ENCODE peak calls at places on chromosome 20, in eight cellular contexts. P is body of pancreas; G is heart left ventricle; H is Caco-2; W is CD4-positive, alpha-beta memory T cell; V is prostate gland; Z is transverse colon; U is left ventricle myocardium inferior. K is an unnamed sample.

GRCh38 chr20:52747736-52748135 is 224.4 kb upstream of the TSHZ2 start:
- DNase-seq in P (peak; percentile 12), Z (no peak), H (no peak), V (no peak), G (peak; percentile 21), W (no peak), U (no peak), K (peak; percentile 30)

GRCh38 chr20:40493071-40493470 is 196.0 kb downstream of the MAFB start:
- DNase-seq in W (no peak), Z (peak; percentile 15), H (no peak), P (peak; percentile 37), U (peak; percentile 49), G (peak; percentile 27), V (no peak), K (no peak)

GRCh38 chr20:36506253-36506652 is 35.1 kb upstream of the MYL9 start:
- DNase-seq in G (no peak), V (no peak), H (no peak), Z (no peak), W (peak; percentile 11), P (no peak), U (no peak), K (peak; percentile 60)

GRCh38 chr20:36154696-36155628 is at the start of gene EPB41L1:
- DNase-seq in V (peak; percentile 27), P (no peak), U (no peak), G (no peak), H (no peak), Z (no peak), W (no peak), K (no peak)

GRCh38 chr20:31829731-31830130 is 10.6 kb downstream of the MYLK2 start:
- DNase-seq in V (no peak), U (no peak), G (no peak), H (no peak), Z (no peak), P (no peak), W (no peak), K (peak; percentile 43)

GRCh38 chr20:46978871-46979536 is 84.4 kb downstream of the EYA2 start:
- DNase-seq in Z (no peak), H (no peak), U (peak; percentile 23), V (no peak), W (no peak), P (no peak), G (no peak), K (no peak)

GRCh38 chr20:50758469-50758868 is 27.1 kb downstream of the PARD6B start:
- DNase-seq in U (no peak), G (no peak), V (no peak), W (no peak), Z (no peak), H (peak; percentile 19), P (no peak), K (no peak)

GRCh38 chr20:12925863-12926547 is 82.8 kb upstream of the SPTLC3 start:
- DNase-seq in H (no peak), U (no peak), W (no peak), Z (no peak), P (no peak), G (no peak), V (no peak), K (no peak)

GRCh38 chr20:32329817-32330554 is 28.1 kb upstream of the ASXL1 start:
- DNase-seq in V (no peak), P (peak; percentile 37), H (no peak), Z (no peak), U (no peak), W (no peak), G (no peak), K (no peak)

GRCh38 chr20:10924628-10925266 is 250.9 kb upstream of the JAG1 start:
- DNase-seq in H (peak; percentile 43), U (no peak), W (no peak), G (no peak), P (no peak), Z (no peak), V (no peak), K (no peak)

GRCh38 chr20:17680128-17680835 is 1.8 kb downstream of the RRBP1 start:
- DNase-seq in W (no peak), V (no peak), H (peak; percentile 90), U (peak; percentile 43), P (peak; percentile 73), G (peak; percentile 42), Z (peak; percentile 75), K (no peak)

GRCh38 chr20:51487525-51488279 is 54.8 kb downstream of the NFATC2 start:
- DNase-seq in Z (no peak), V (no peak), U (no peak), H (no peak), P (no peak), G (no peak), W (no peak), K (no peak)

GRCh38 chr20:46010491-46011405 is 2.0 kb downstream of the MMP9 start:
- DNase-seq in G (no peak), U (no peak), Z (no peak), P (no peak), H (no peak), V (no peak), W (peak; percentile 60), K (peak; percentile 51)

GRCh38 chr20:13085275-13085674 is 76.5 kb downstream of the SPTLC3 start:
- DNase-seq in W (no peak), Z (no peak), H (no peak), G (no peak), U (no peak), P (no peak), V (no peak), K (no peak)

GRCh38 chr20:46255440-46256104 is 52.7 kb downstream of the CDH22 start:
- DNase-seq in P (peak; percentile 91), H (no peak), Z (peak; percentile 87), V (peak; percentile 79), U (peak; percentile 78), W (peak; percentile 24), G (peak; percentile 70), K (no peak)

GRCh38 chr20:40284611-40285010 is 404.4 kb downstream of the MAFB start:
- DNase-seq in P (no peak), U (no peak), H (no peak), V (no peak), G (no peak), W (no peak), Z (no peak), K (no peak)

GRCh38 chr20:2691663-2692035 is 931 bp upstream of the EBF4 start:
- DNase-seq in Z (no peak), V (no peak), G (no peak), P (no peak), U (no peak), W (no peak), H (no peak), K (peak; percentile 35)
- H3K4me3 ChIP-seq in Z (no peak overlapping the region), V (no peak overlapping the region), G (peak overlapping the region; percentile 83), P (no peak overlapping the region), U (peak overlapping the region; percentile 72), W (no peak overlapping the region), H (peak overlapping the region; percentile 41), K (no peak overlapping the region)

GRCh38 chr20:63718996-63719395 is 11.2 kb downstream of the ZGPAT start:
- DNase-seq in W (no peak), G (no peak), P (no peak), Z (no peak), V (no peak), H (no peak), U (no peak), K (no peak)

GRCh38 chr20:63711085-63711645 is 3.3 kb downstream of the ZGPAT start:
- DNase-seq in H (no peak), V (no peak), P (no peak), U (no peak), Z (no peak), G (no peak), W (no peak), K (no peak)

GRCh38 chr20:63709149-63709527 is 1.3 kb downstream of the ZGPAT start:
- DNase-seq in P (no peak), W (no peak), G (no peak), H (no peak), V (no peak), Z (no peak), U (no peak), K (no peak)

GRCh38 chr20:63712191-63712590 is 4.4 kb downstream of the ZGPAT start:
- DNase-seq in U (no peak), Z (no peak), P (no peak), H (no peak), G (no peak), V (no peak), W (no peak), K (no peak)

DNA sequence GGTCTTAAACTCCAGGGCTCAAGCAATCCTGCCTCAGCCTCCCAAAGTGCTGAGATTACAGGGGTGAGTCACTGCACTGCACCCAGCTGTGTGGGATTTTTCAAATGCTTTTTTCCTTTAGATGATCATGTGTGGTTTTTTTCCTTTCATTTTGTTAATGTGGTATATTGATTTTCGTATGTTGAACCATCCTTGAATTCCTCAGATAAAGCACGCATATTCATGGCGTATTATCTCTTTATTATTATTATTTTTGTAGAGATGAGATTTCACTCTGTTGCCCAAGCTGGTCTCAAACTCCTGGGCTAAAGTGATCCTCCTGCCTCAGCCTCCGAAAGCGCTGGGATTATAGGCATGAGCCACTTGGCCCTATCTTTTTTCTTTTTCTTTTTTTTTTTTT is 7.0 kb downstream of the ZGPAT start:
- DNase-seq in Z (no peak), V (no peak), G (no peak), U (no peak), P (no peak), W (no peak), H (no peak), K (no peak)
- H3K36me3 ChIP-seq in Z (peaks cover 49% of the 10 kb centered on the region), V (no peaks in the 10 kb centered on the region), G (peaks cover 25% of the 10 kb centered on the region), U (peaks cover 96% of the 10 kb centered on the region), P (peaks cover 7% of the 10 kb centered on the region), W (peaks cover 27% of the 10 kb centered on the region), H (peaks cover 13% of the 10 kb centered on the region), K (peaks cover 9% of the 10 kb centered on the region)

DNA sequence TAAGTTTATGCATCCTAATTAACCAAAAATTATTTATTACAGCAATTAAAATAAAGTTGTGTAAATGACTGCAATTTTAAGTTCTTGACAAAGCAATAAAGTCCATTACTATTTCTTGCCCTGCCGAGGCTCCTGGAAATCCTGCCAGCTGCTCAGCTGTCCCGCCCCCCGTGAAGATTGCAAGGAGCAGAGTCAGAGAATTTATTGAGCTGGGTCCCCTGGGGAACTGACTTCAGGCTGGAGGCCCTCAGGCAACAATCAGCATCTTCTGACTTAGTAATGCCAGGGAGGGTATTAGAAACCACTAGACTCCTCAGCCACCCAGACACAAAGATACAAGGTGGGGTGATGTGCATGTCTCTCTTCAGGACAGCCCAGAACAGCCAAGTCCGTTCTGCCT is 92.3 kb downstream of the EDN3 start:
- DNase-seq in H (no peak), V (no peak), G (no peak), W (no peak), Z (no peak), U (no peak), P (no peak), K (no peak)
- H3K27me3 ChIP-seq in H (no peaks in the 10 kb centered on the region), V (no peaks in the 10 kb centered on the region), G (peaks cover 29% of the 10 kb centered on the region), W (no peaks in the 10 kb centered on the region), Z (peaks cover 15% of the 10 kb centered on the region), U (peaks cover 96% of the 10 kb centered on the region), P (no peaks in the 10 kb centered on the region), K (no peaks in the 10 kb centered on the region)

DNA sequence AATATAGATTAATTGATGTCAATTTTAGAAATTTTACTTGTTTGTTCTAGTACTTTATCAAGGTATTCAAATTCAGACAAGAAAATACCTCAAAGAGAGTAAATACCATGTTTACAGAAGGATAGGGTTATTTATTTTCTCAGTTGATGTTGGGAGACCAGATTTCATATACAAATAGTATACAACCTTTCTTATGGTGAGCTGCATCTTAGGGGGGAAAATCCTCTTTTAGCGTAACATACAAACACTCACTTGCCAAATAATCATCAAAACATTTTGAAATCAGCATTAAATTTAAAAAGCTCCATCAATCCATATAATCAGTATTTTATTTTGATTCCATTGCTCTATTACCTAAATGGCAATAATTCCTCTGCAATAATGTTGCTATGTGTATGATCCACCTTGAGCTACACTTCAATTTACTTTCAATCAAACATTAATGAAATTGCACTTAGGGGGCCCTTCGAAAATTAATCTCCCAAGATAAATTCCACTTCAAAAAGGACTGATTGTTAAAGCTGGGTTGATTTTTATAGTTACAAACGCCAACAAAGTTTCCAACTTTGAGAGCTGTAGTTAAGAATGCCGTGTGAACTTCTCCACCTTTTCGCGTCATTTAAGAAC is 2.2 kb downstream of the NKX2-4 start:
- DNase-seq in W (no peak), U (no peak), V (no peak), G (no peak), H (no peak), P (no peak), Z (no peak), K (no peak)
- H3K4me3 ChIP-seq in W (no peak overlapping the region), U (no peak overlapping the region), V (no peak overlapping the region), G (no peak overlapping the region), H (no peak overlapping the region), P (no peak overlapping the region), Z (no peak overlapping the region), K (no peak overlapping the region)